ENCODE peak calls at places on chromosomes 3 and 15, in six cellular contexts. One of them, this sample, is unnamed.

GRCh38 chr3:194540268-194540937 is 53.6 kb upstream of the ATP13A3 start:
- DNase-seq in Caco-2: no peak
- DNase-seq in dorsolateral prefrontal cortex: no peak
- DNase-seq in Panc1: no peak
- DNase-seq in breast epithelium: peak; percentile 30
- DNase-seq in bronchial epithelial cell: no peak
- DNase-seq in this sample: no peak

GRCh38 chr15:70353606-70354259 is 256.0 kb upstream of the TLE3 start:
- DNase-seq in bronchial epithelial cell: no peak
- DNase-seq in dorsolateral prefrontal cortex: no peak
- DNase-seq in breast epithelium: no peak
- DNase-seq in Panc1: no peak
- DNase-seq in Caco-2: no peak
- DNase-seq in this sample: no peak

GRCh38 chr15:92425578-92426225 is 32.0 kb downstream of the ST8SIA2 start:
- DNase-seq in Panc1: no peak
- DNase-seq in Caco-2: no peak
- DNase-seq in dorsolateral prefrontal cortex: no peak
- DNase-seq in bronchial epithelial cell: no peak
- DNase-seq in breast epithelium: no peak
- DNase-seq in this sample: no peak

GRCh38 chr15:70284438-70285214 is 186.9 kb upstream of the TLE3 start:
- DNase-seq in dorsolateral prefrontal cortex: no peak
- DNase-seq in breast epithelium: peak; percentile 43
- DNase-seq in Panc1: no peak
- DNase-seq in bronchial epithelial cell: no peak
- DNase-seq in Caco-2: no peak
- DNase-seq in this sample: no peak

GRCh38 chr15:56346414-56346813 is 18.8 kb upstream of the TEX9 start:
- DNase-seq in dorsolateral prefrontal cortex: no peak
- DNase-seq in Caco-2: no peak
- DNase-seq in bronchial epithelial cell: no peak
- DNase-seq in Panc1: no peak
- DNase-seq in breast epithelium: no peak
- DNase-seq in this sample: no peak

GRCh38 chr15:34043391-34043790 is 4.4 kb upstream of the AVEN start:
- DNase-seq in Panc1: no peak
- DNase-seq in breast epithelium: no peak
- DNase-seq in dorsolateral prefrontal cortex: no peak
- DNase-seq in bronchial epithelial cell: no peak
- DNase-seq in Caco-2: no peak
- DNase-seq in this sample: no peak

GRCh38 chr15:77571741-77572140 is 61.0 kb downstream of the LINGO1 start:
- DNase-seq in dorsolateral prefrontal cortex: no peak
- DNase-seq in Panc1: no peak
- DNase-seq in breast epithelium: no peak
- DNase-seq in bronchial epithelial cell: no peak
- DNase-seq in Caco-2: no peak
- DNase-seq in this sample: no peak

GRCh38 chr15:91521996-91522395 is 331.5 kb upstream of the SLCO3A1 start:
- DNase-seq in dorsolateral prefrontal cortex: no peak
- DNase-seq in Caco-2: no peak
- DNase-seq in Panc1: no peak
- DNase-seq in bronchial epithelial cell: peak; percentile 54
- DNase-seq in breast epithelium: no peak
- DNase-seq in this sample: no peak

GRCh38 chr3:143883151-143883550 is 34.9 kb upstream of the SLC9A9 start:
- DNase-seq in breast epithelium: no peak
- DNase-seq in Caco-2: no peak
- DNase-seq in bronchial epithelial cell: peak; percentile 54
- DNase-seq in Panc1: no peak
- DNase-seq in dorsolateral prefrontal cortex: no peak
- DNase-seq in this sample: no peak

GRCh38 chr15:35667908-35668307 is 121.9 kb upstream of the DPH6 start:
- DNase-seq in dorsolateral prefrontal cortex: no peak
- DNase-seq in Caco-2: no peak
- DNase-seq in breast epithelium: no peak
- DNase-seq in Panc1: no peak
- DNase-seq in bronchial epithelial cell: no peak
- DNase-seq in this sample: no peak

DNA sequence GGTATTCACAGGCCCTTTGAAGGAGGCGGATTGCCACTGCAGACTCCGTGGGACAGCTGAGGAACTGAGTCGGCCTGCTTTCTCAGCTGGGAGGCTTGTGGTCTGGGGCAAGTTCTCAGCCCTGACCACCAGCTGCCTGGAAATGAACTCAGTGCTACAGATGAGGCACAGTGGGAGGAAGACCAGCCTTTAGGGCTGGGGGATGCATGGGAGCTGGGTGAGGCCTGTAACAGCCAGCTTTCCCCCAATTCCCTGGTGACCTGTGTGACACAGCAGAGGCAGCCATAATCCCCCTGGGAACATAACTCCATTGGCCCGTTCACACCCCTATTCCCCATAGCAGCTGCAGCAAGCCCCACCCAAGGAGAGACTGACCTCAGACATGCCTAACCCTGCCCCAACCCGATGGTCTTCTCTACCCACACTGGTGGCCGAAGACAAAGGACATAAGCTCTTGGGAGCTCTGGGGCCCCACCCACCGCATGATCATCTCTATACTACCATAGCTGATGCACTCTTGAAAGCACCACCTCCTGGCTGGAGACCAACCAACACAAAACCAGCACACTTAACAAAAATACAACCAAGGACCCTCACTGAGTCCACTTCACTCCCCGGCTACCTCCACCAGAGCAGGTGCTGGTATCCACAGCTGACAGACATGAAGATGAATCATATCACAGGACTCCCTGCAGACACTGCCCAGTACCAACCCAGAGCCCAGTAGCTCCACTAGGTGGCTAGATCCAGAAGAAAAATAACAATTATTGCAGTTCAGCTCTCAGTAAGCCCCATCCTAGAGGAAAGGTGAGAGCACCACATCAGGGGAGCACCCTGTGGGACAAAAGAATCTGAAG is 24.9 kb downstream of the ZMAT3 start:
- DNase-seq in dorsolateral prefrontal cortex: no peak
- DNase-seq in breast epithelium: no peak
- DNase-seq in Caco-2: no peak
- DNase-seq in Panc1: no peak
- DNase-seq in bronchial epithelial cell: no peak
- DNase-seq in this sample: no peak
- TF ChIP-seq CTCF in dorsolateral prefrontal cortex: no peak
- TF ChIP-seq CTCF in breast epithelium: no peak
- TF ChIP-seq CTCF in Caco-2: no peak
- TF ChIP-seq CTCF in Panc1: no peak
- TF ChIP-seq CTCF in bronchial epithelial cell: no peak
- TF ChIP-seq CTCF in this sample: no peak

GRCh38 chr15:64842986-64843561 is 1.4 kb downstream of the PLEKHO2 start:
- DNase-seq in Panc1: no peak
- DNase-seq in Caco-2: no peak
- DNase-seq in bronchial epithelial cell: no peak
- DNase-seq in dorsolateral prefrontal cortex: no peak
- DNase-seq in breast epithelium: peak; percentile 28
- DNase-seq in this sample: peak; percentile 44

GRCh38 chr15:64844576-64845140 is 2.9 kb downstream of the PLEKHO2 start:
- DNase-seq in dorsolateral prefrontal cortex: no peak
- DNase-seq in Caco-2: no peak
- DNase-seq in breast epithelium: no peak
- DNase-seq in bronchial epithelial cell: no peak
- DNase-seq in Panc1: no peak
- DNase-seq in this sample: no peak

GRCh38 chr15:64842099-64842940 is 605 bp downstream of the PLEKHO2 start:
- DNase-seq in Caco-2: no peak
- DNase-seq in dorsolateral prefrontal cortex: no peak
- DNase-seq in bronchial epithelial cell: peak; percentile 16
- DNase-seq in breast epithelium: no peak
- DNase-seq in Panc1: no peak
- DNase-seq in this sample: no peak

GRCh38 chr15:64843996-64844395 is 2.3 kb downstream of the PLEKHO2 start:
- DNase-seq in breast epithelium: no peak
- DNase-seq in Caco-2: no peak
- DNase-seq in dorsolateral prefrontal cortex: no peak
- DNase-seq in Panc1: no peak
- DNase-seq in bronchial epithelial cell: no peak
- DNase-seq in this sample: no peak

GRCh38 chr15:64841258-64842098 is at the start of gene PLEKHO2:
- DNase-seq in dorsolateral prefrontal cortex: peak; percentile 87
- DNase-seq in Caco-2: peak; percentile 93
- DNase-seq in Panc1: no peak
- DNase-seq in bronchial epithelial cell: peak; percentile 69
- DNase-seq in breast epithelium: peak; percentile 93
- DNase-seq in this sample: peak; percentile 95
- TF ChIP-seq CTCF in dorsolateral prefrontal cortex: no peak
- TF ChIP-seq CTCF in Caco-2: no peak
- TF ChIP-seq CTCF in Panc1: no peak
- TF ChIP-seq CTCF in bronchial epithelial cell: no peak
- TF ChIP-seq CTCF in breast epithelium: no peak
- TF ChIP-seq CTCF in this sample: peak; percentile 17

GRCh38 chr3:52055537-52056351 is 627 bp downstream of the DUSP7 start:
- DNase-seq in Caco-2: peak; percentile 68
- DNase-seq in bronchial epithelial cell: no peak
- DNase-seq in dorsolateral prefrontal cortex: no peak
- DNase-seq in breast epithelium: no peak
- DNase-seq in Panc1: no peak
- DNase-seq in this sample: peak; percentile 76
- TF ChIP-seq CTCF in Caco-2: no peak
- TF ChIP-seq CTCF in bronchial epithelial cell: peak; percentile 25
- TF ChIP-seq CTCF in dorsolateral prefrontal cortex: peak; percentile 9
- TF ChIP-seq CTCF in breast epithelium: no peak
- TF ChIP-seq CTCF in Panc1: no peak
- TF ChIP-seq CTCF in this sample: no peak

GRCh38 chr15:65077981-65078352 is 1.4 kb downstream of the KBTBD13 start:
- DNase-seq in Panc1: no peak
- DNase-seq in Caco-2: no peak
- DNase-seq in breast epithelium: no peak
- DNase-seq in bronchial epithelial cell: peak; percentile 26
- DNase-seq in dorsolateral prefrontal cortex: no peak
- DNase-seq in this sample: peak; percentile 73
- TF ChIP-seq CTCF in Panc1: peak; percentile 87
- TF ChIP-seq CTCF in Caco-2: no peak
- TF ChIP-seq CTCF in breast epithelium: no peak
- TF ChIP-seq CTCF in bronchial epithelial cell: peak; percentile 78
- TF ChIP-seq CTCF in dorsolateral prefrontal cortex: peak; percentile 52
- TF ChIP-seq CTCF in this sample: peak; percentile 22

GRCh38 chr3:164683516-164683915 is 394.8 kb downstream of the SI start:
- DNase-seq in dorsolateral prefrontal cortex: no peak
- DNase-seq in Caco-2: peak; percentile 2
- DNase-seq in breast epithelium: no peak
- DNase-seq in bronchial epithelial cell: no peak
- DNase-seq in Panc1: no peak
- DNase-seq in this sample: no peak

GRCh38 chr3:164677317-164677716 is 401.0 kb downstream of the SI start:
- DNase-seq in Caco-2: no peak
- DNase-seq in bronchial epithelial cell: no peak
- DNase-seq in breast epithelium: no peak
- DNase-seq in dorsolateral prefrontal cortex: no peak
- DNase-seq in Panc1: no peak
- DNase-seq in this sample: no peak

GRCh38 chr3:164673738-164674137 is 404.6 kb downstream of the SI start:
- DNase-seq in Caco-2: peak; percentile 3
- DNase-seq in Panc1: no peak
- DNase-seq in breast epithelium: no peak
- DNase-seq in dorsolateral prefrontal cortex: no peak
- DNase-seq in bronchial epithelial cell: peak; percentile 3
- DNase-seq in this sample: no peak

GRCh38 chr3:164679245-164679644 is 399.1 kb downstream of the SI start:
- DNase-seq in Caco-2: no peak
- DNase-seq in Panc1: no peak
- DNase-seq in dorsolateral prefrontal cortex: no peak
- DNase-seq in breast epithelium: no peak
- DNase-seq in bronchial epithelial cell: no peak
- DNase-seq in this sample: no peak
- TF ChIP-seq CTCF in Caco-2: no peak
- TF ChIP-seq CTCF in Panc1: no peak
- TF ChIP-seq CTCF in dorsolateral prefrontal cortex: no peak
- TF ChIP-seq CTCF in breast epithelium: no peak
- TF ChIP-seq CTCF in bronchial epithelial cell: no peak
- TF ChIP-seq CTCF in this sample: no peak

DNA sequence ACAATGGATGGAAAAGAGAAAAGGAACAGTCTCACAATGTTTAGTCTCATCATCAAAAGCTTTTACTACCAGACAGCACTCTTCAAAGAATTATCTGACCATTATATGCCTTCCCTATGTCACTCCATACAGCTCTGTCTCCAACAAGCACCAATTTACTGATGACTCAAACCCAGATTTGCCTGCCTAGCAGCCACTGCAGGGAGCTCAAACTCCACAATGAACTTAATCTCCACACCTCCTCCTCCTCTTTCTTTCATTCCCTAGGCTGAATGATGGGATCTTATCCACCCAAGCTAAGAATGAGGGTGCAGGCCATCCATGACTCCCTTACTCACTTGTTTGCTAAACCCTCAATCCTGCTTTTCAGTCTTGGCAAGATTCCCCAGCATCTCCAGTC is 45.5 kb downstream of the NBEAL2 start:
- DNase-seq in breast epithelium: no peak
- DNase-seq in bronchial epithelial cell: peak; percentile 35
- DNase-seq in dorsolateral prefrontal cortex: no peak
- DNase-seq in Panc1: no peak
- DNase-seq in Caco-2: no peak
- DNase-seq in this sample: no peak
- TF ChIP-seq CTCF in breast epithelium: no peak
- TF ChIP-seq CTCF in bronchial epithelial cell: no peak
- TF ChIP-seq CTCF in dorsolateral prefrontal cortex: no peak
- TF ChIP-seq CTCF in Panc1: no peak
- TF ChIP-seq CTCF in Caco-2: no peak
- TF ChIP-seq CTCF in this sample: no peak

DNA sequence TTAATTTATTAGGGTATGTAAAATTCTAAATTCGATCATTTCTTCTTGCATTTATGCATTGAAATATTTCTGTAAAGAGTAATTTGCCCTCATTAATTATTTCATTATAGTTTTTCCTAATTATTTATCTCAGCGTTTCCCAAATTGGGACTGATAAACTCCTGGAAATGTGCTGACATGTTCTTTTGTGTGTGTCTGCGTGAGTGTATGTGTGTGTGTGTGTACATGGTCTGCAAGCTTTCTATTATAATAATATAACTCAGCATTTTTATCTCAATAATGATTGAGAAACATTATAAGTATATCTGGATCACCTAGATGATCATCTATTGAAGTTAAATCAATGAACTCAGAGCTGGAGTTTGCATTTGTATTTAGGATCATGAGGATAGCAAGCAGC is 38.7 kb downstream of the TMEM45A start:
- DNase-seq in Panc1: no peak
- DNase-seq in bronchial epithelial cell: no peak
- DNase-seq in dorsolateral prefrontal cortex: no peak
- DNase-seq in breast epithelium: no peak
- DNase-seq in Caco-2: no peak
- DNase-seq in this sample: no peak
- TF ChIP-seq CTCF in Panc1: no peak
- TF ChIP-seq CTCF in bronchial epithelial cell: no peak
- TF ChIP-seq CTCF in dorsolateral prefrontal cortex: no peak
- TF ChIP-seq CTCF in breast epithelium: no peak
- TF ChIP-seq CTCF in Caco-2: no peak
- TF ChIP-seq CTCF in this sample: no peak